ENCODE peak calls at places on chromosomes 1 and 21, in seven cellular contexts. B is RCC 7860; X is stimulated activated CD4-positive, alpha-beta T cell treated with anti-CD3 and anti-CD28 coated beads, Interleukin-12 subunit alpha, Interleukin-12 subunit beta, amount 100 ng/mL, for 4 hours; S is CD8-positive, alpha-beta memory T cell; F is NCI-H1092 treated with DMSO at 0.1 percent for 48 hours; L is neuronal stem cell; M is mucosa of gallbladder. N is an unnamed sample.

GRCh38 chr1:36300526-36300925 is 5.6 kb upstream of the SH3D21 start:
- DNase-seq in X (no peak), M (no peak), S (no peak), L (no peak), F (no peak), B (peak; percentile 38), N (no peak)

GRCh38 chr1:41428736-41429640 is 55.5 kb downstream of the EDN2 start:
- DNase-seq in F (no peak), B (no peak), X (no peak), S (no peak), M (no peak), L (no peak), N (no peak)

GRCh38 chr1:61093525-61094137 is 11.3 kb downstream of the NFIA start:
- DNase-seq in S (no peak), M (no peak), X (no peak), B (no peak), L (no peak), F (no peak), N (no peak)

GRCh38 chr1:46081206-46081605 is 51.2 kb downstream of the PIK3R3 start:
- DNase-seq in S (no peak), M (no peak), L (no peak), F (no peak), X (no peak), B (no peak), N (no peak)

GRCh38 chr1:1942753-1943656 is 23.9 kb upstream of the TMEM52 start:
- DNase-seq in B (no peak), L (no peak), F (no peak), M (no peak), S (no peak), X (no peak), N (no peak)

GRCh38 chr1:236773919-236774318 is 21.2 kb upstream of the MTR start:
- DNase-seq in L (no peak), S (no peak), X (no peak), M (no peak), B (no peak), F (no peak), N (no peak)

GRCh38 chr1:86416343-86416742 is 7.6 kb upstream of the CLCA2 start:
- DNase-seq in M (peak; percentile 63), L (no peak), F (no peak), B (no peak), S (no peak), X (no peak), N (no peak)

GRCh38 chr1:94100785-94101612 is 19.9 kb downstream of the ABCA4 start:
- DNase-seq in M (no peak), X (no peak), F (no peak), L (no peak), B (no peak), S (no peak), N (no peak)

GRCh38 chr1:240575976-240576666 is 35.8 kb downstream of the GREM2 start:
- DNase-seq in S (no peak), M (no peak), L (no peak), X (no peak), B (no peak), F (no peak), N (peak; percentile 39)

GRCh38 chr1:201025571-201026002 is 2.1 kb upstream of the KIF21B start:
- DNase-seq in X (no peak), B (peak; percentile 91), M (no peak), S (no peak), F (no peak), L (no peak), N (no peak)

GRCh38 chr1:206933333-206933945 is 11.7 kb upstream of the FCMR start:
- DNase-seq in L (no peak), F (no peak), M (no peak), B (no peak), X (peak; percentile 71), S (peak; percentile 80), N (peak; percentile 62)

GRCh38 chr1:83641828-83642443 is 357.0 kb downstream of the TTLL7 start:
- DNase-seq in M (peak; percentile 22), X (no peak), B (no peak), S (no peak), F (no peak), L (no peak), N (no peak)

GRCh38 chr1:93844262-93845045 is 34.6 kb downstream of the DNTTIP2 start:
- DNase-seq in S (peak; percentile 63), X (no peak), L (peak; percentile 54), M (peak; percentile 66), B (peak; percentile 56), F (peak; percentile 82), N (peak; percentile 17)

GRCh38 chr1:199079994-199080393 is 441.2 kb downstream of the PTPRC start:
- DNase-seq in L (no peak), M (no peak), F (no peak), S (no peak), X (no peak), B (no peak), N (no peak)

GRCh38 chr1:15948091-15948591 is 27.8 kb downstream of the ZBTB17 start:
- DNase-seq in M (no peak), S (no peak), B (no peak), L (no peak), F (no peak), X (no peak), N (no peak)

GRCh38 chr1:200901796-200902444 is 7.2 kb downstream of the INAVA start:
- DNase-seq in M (no peak), S (no peak), B (no peak), X (no peak), F (no peak), L (no peak), N (no peak)

GRCh38 chr21:33046455-33046854 is 20.7 kb downstream of the OLIG2 start:
- DNase-seq in F (no peak), L (no peak), S (no peak), M (no peak), B (no peak), X (no peak), N (no peak)

GRCh38 chr21:28884481-28884880 is 108.2 kb downstream of the LTN1 start:
- DNase-seq in M (no peak), X (no peak), L (no peak), B (no peak), S (no peak), F (peak; percentile 51), N (no peak)

GRCh38 chr1:12339410-12339809 is 109.6 kb downstream of the VPS13D start:
- DNase-seq in M (no peak), F (no peak), S (no peak), B (no peak), X (no peak), L (no peak), N (no peak)

GRCh38 chr1:13643017-13643416 is 57.0 kb upstream of the PRDM2 start:
- DNase-seq in B (no peak), M (no peak), L (no peak), F (no peak), X (no peak), S (no peak), N (no peak)

GRCh38 chr1:111553199-111553598 is 49.8 kb upstream of the ADORA3 start:
- DNase-seq in L (no peak), F (no peak), M (no peak), B (peak; percentile 90), S (no peak), X (no peak), N (no peak)

GRCh38 chr1:243927401-243927800 is 77.4 kb upstream of the AKT3 start:
- DNase-seq in L (no peak), X (no peak), M (no peak), S (no peak), F (no peak), B (peak; percentile 54), N (no peak)

GRCh38 chr1:55580845-55581332 is 365.7 kb upstream of the USP24 start:
- DNase-seq in L (no peak), M (no peak), X (no peak), F (no peak), B (peak; percentile 65), S (no peak), N (no peak)

GRCh38 chr1:183572721-183573120 is 17.5 kb downstream of the NCF2 start:
- DNase-seq in F (no peak), B (no peak), L (no peak), M (no peak), S (no peak), X (no peak), N (no peak)

GRCh38 chr21:32861871-32862270 is 90.3 kb upstream of the PAXBP1 start:
- DNase-seq in M (no peak), S (no peak), X (no peak), L (no peak), F (no peak), B (no peak), N (no peak)

GRCh38 chr1:44884746-44885145 is 41.7 kb upstream of the PTCH2 start:
- DNase-seq in M (peak; percentile 17), F (peak; percentile 37), S (no peak), X (no peak), L (no peak), B (no peak), N (no peak)

GRCh38 chr1:20588634-20589225 is at the start of gene CDA:
- DNase-seq in F (no peak), S (no peak), L (no peak), X (no peak), B (no peak), M (no peak), N (no peak)

GRCh38 chr1:170114916-170115315 is 30.8 kb upstream of the NTMT2 start:
- DNase-seq in S (no peak), X (no peak), M (no peak), L (no peak), B (no peak), F (no peak), N (no peak)

GRCh38 chr1:3638676-3639075 is 11.2 kb downstream of the WRAP73 start:
- DNase-seq in M (no peak), L (no peak), B (no peak), F (no peak), S (no peak), X (no peak), N (no peak)

GRCh38 chr1:239040523-239040922 is 345.8 kb upstream of the CHRM3 start:
- DNase-seq in B (no peak), X (no peak), L (no peak), M (no peak), S (no peak), F (no peak), N (no peak)

GRCh38 chr1:16906873-16907272 is 11.1 kb downstream of the RNU1-2 start:
- DNase-seq in F (no peak), S (no peak), M (no peak), X (no peak), B (no peak), L (no peak), N (no peak)